ENCODE peak calls at places on chromosomes 4 and X, in six cellular contexts. Q is IMR-90; M is HepG2; V is fibroblast of lung; P is CD8-positive, alpha-beta memory T cell; B is colonic mucosa. O is an unnamed sample. For H3K9me3, H3K27me3 and H3K4me1, the result is how much of the 10 kb centered on the place peaks cover.

GRCh38 chr4:36328130-36328529 is 46.7 kb downstream of the DTHD1 start:
- DNase-seq in Q (no peak), M (no peak), V (no peak), P (no peak), B (no peak), O (no peak)

GRCh38 chr4:139581096-139581495 is 25.1 kb upstream of the SETD7 start:
- DNase-seq in Q (no peak), M (no peak), V (no peak), P (no peak), B (no peak), O (no peak)

GRCh38 chr4:88962430-88962829 is 94.6 kb downstream of the FAM13A start:
- DNase-seq in Q (no peak), M (no peak), V (peak), P (no peak), B (no peak), O (no peak)

GRCh38 chrX:53088136-53088974 is 5.6 kb upstream of the KANTR start:
- DNase-seq in Q (peak), M (no peak), V (peak), P (peak), B (peak), O (no peak)

GRCh38 chrX:118211891-118212816 is 95.5 kb upstream of the KLHL13 start:
- DNase-seq in Q (no peak), M (no peak), V (no peak), P (no peak), B (no peak), O (no peak)

GRCh38 chrX:10031743-10032142 is 64.6 kb downstream of the CLDN34 start:
- DNase-seq in Q (no peak), M (no peak), V (no peak), P (no peak), B (no peak), O (no peak)

GRCh38 chr4:42391981-42392380 is 5.3 kb upstream of the SHISA3 start:
- DNase-seq in Q (no peak), M (no peak), V (no peak), P (no peak), B (no peak), O (no peak)

GRCh38 chrX:23637187-23637586 is 30.1 kb upstream of the PRDX4 start:
- DNase-seq in Q (no peak), M (no peak), V (no peak), P (no peak), B (no peak), O (no peak)

GRCh38 chr4:171281359-171281758 is 531.8 kb upstream of the GALNTL6 start:
- DNase-seq in Q (no peak), M (no peak), V (no peak), P (no peak), B (no peak), O (no peak)

GRCh38 chrX:46574941-46575381 is 1.4 kb downstream of the CHST7 start:
- DNase-seq in Q (no peak), M (no peak), V (no peak), P (peak), B (no peak), O (no peak)

GRCh38 chr4:180923476-180923875 is 1319.7 kb upstream of the TENM3 start:
- DNase-seq in Q (peak), M (no peak), V (peak), P (no peak), B (no peak), O (no peak)

GRCh38 chr4:151638295-151638858 is 122.4 kb downstream of the GATB start:
- DNase-seq in Q (no peak), M (no peak), V (no peak), P (no peak), B (no peak), O (no peak)

GRCh38 chr4:26937136-26937535 is 76.5 kb downstream of the STIM2 start:
- DNase-seq in Q (no peak), M (no peak), V (no peak), P (no peak), B (no peak), O (no peak)

GRCh38 chrX:96405842-96406241 is 278.8 kb upstream of the DIAPH2 start:
- DNase-seq in Q (no peak), M (no peak), V (no peak), P (no peak), B (no peak), O (no peak)

GRCh38 chrX:12978205-12979010 is 3.5 kb downstream of the TMSB4X start:
- DNase-seq in Q (peak), M (no peak), V (peak), P (peak), B (peak), O (peak)

GRCh38 chrX:68179355-68179754 is 253.9 kb downstream of the OPHN1 start:
- DNase-seq in Q (no peak), M (no peak), V (no peak), P (no peak), B (no peak), O (no peak)

GRCh38 chr4:123559955-123560669 is 163.5 kb downstream of the SPRY1 start:
- DNase-seq in Q (peak), M (peak), V (peak), P (no peak), B (no peak), O (no peak)

GRCh38 chrX:49079489-49080428 is at the start of gene WDR45:
- DNase-seq in Q (peak), M (peak), V (peak), P (peak), B (peak), O (no peak)

GRCh38 chr4:48906283-48907173 is at the start of gene OCIAD2:
- DNase-seq in Q (no peak), M (no peak), V (peak), P (peak), B (peak), O (peak)

GRCh38 chr4:181161669-181162068 is 1081.5 kb upstream of the TENM3 start:
- DNase-seq in Q (no peak), M (no peak), V (no peak), P (no peak), B (no peak), O (no peak)

GRCh38 chr4:72568959-72569718 is at the start of gene ADAMTS3:
- DNase-seq in Q (peak), M (no peak), V (peak), P (no peak), B (peak), O (no peak)

GRCh38 chr4:127505203-127505602 is 127.6 kb upstream of the INTU start:
- DNase-seq in Q (peak), M (no peak), V (peak), P (no peak), B (no peak), O (no peak)

GRCh38 chrX:22389544-22390243 is 117.0 kb downstream of the CBLL2 start:
- DNase-seq in Q (peak), M (no peak), V (peak), P (no peak), B (no peak), O (no peak)

GRCh38 chr4:146029147-146029546 is 90.5 kb upstream of the ZNF827 start:
- DNase-seq in Q (no peak), M (no peak), V (no peak), P (no peak), B (no peak), O (no peak)

GRCh38 chrX:905828-906566 is 275.4 kb downstream of the SHOX start:
- DNase-seq in Q (no peak), M (no peak), V (no peak), P (no peak), B (no peak), O (no peak)

GRCh38 chr4:24625091-24625490 is 40.7 kb upstream of the DHX15 start:
- DNase-seq in Q (no peak), M (peak), V (no peak), P (no peak), B (no peak), O (no peak)

GRCh38 chrX:129000018-129000417 is 523.3 kb downstream of the SMARCA1 start:
- DNase-seq in Q (no peak), M (peak), V (no peak), P (no peak), B (no peak), O (no peak)

GRCh38 chr4:8200302-8200975 is 1.3 kb downstream of the SH3TC1 start:
- DNase-seq in Q (peak), M (no peak), V (peak), P (peak), B (no peak), O (no peak)

GRCh38 chr4:108249397-108249796 is 80.7 kb upstream of the LEF1 start:
- DNase-seq in Q (no peak), M (no peak), V (no peak), P (no peak), B (no peak), O (no peak)

GRCh38 chrX:109709129-109709631 is 23.9 kb downstream of the ACSL4 start:
- DNase-seq in Q (peak), M (peak), V (peak), P (no peak), B (no peak), O (no peak)

GRCh38 chr4:2626231-2626630 is 89.8 kb downstream of the FAM193A start:
- DNase-seq in Q (no peak), M (no peak), V (no peak), P (no peak), B (no peak), O (no peak)

GRCh38 chrX:97199501-97199900 is 315.8 kb downstream of the RPA4 start:
- DNase-seq in Q (peak), M (no peak), V (peak), P (no peak), B (no peak), O (no peak)

GRCh38 chr4:3532714-3533336 is 603 bp upstream of the LRPAP1 start:
- DNase-seq in Q (no peak), M (no peak), V (no peak), P (no peak), B (peak), O (no peak)

GRCh38 chr4:6608758-6609414 is 31.6 kb upstream of the MRFAP1 start:
- DNase-seq in Q (no peak), M (no peak), V (no peak), P (peak), B (no peak), O (no peak)

GRCh38 chr4:1515763-1516162 is 109.5 kb upstream of the NKX1-1 start:
- DNase-seq in Q (no peak), M (no peak), V (no peak), P (no peak), B (no peak), O (no peak)

GRCh38 chrX:47992669-47993068 is 11.1 kb downstream of the ZNF182 start:
- DNase-seq in Q (no peak), M (no peak), V (no peak), P (no peak), B (no peak), O (no peak)
- H3K9me3 ChIP-seq in Q (under half), M (under half), V (under half), P (under half), B (under half), O (under half)

GRCh38 chr4:173535165-173535737 is 5.2 kb upstream of the HAND2 start:
- DNase-seq in Q (no peak), M (no peak), V (no peak), P (no peak), B (no peak), O (no peak)

GRCh38 chr4:173532725-173533511 is 2.9 kb upstream of the HAND2 start:
- DNase-seq in Q (no peak), M (no peak), V (no peak), P (no peak), B (no peak), O (no peak)

GRCh38 chr4:173536808-173537429 is 6.9 kb upstream of the HAND2 start:
- DNase-seq in Q (no peak), M (peak), V (no peak), P (no peak), B (peak), O (no peak)

GRCh38 chr4:173535932-173536331 is 5.9 kb upstream of the HAND2 start:
- DNase-seq in Q (no peak), M (no peak), V (no peak), P (no peak), B (no peak), O (no peak)

DNA sequence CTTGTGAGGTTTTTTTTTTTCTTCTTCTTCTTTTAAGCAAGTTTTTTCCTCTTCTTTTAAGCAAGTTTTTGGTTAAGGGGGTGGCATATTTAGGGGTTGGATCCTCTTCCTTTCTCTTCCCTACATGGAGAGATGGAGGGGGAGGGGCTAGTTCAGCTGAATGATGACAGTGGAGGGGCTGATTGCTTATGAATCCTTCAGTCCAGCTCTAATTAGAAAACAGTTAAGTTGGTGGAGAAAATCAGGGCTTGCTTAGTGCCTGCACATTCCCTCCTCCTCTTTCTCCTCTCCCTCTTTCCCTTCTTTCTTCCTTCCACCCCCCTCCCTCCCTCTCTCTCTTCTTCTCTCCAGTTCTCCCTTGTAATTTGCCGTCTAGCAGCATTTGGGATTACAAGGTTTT is 4.4 kb upstream of the HAND2 start:
- DNase-seq in Q (no peak), M (no peak), V (no peak), P (no peak), B (no peak), O (no peak)
- H3K27me3 ChIP-seq in Q (half or more), M (under half), V (half or more), P (half or more), B (half or more), O (half or more)

GRCh38 chr4:173488074-173488473 is 42.0 kb downstream of the HAND2 start:
- DNase-seq in Q (no peak), M (no peak), V (no peak), P (no peak), B (no peak), O (no peak)

GRCh38 chr4:173488656-173489055 is 41.4 kb downstream of the HAND2 start:
- DNase-seq in Q (no peak), M (no peak), V (peak), P (no peak), B (no peak), O (no peak)

GRCh38 chr4:173489514-173489913 is 40.5 kb downstream of the HAND2 start:
- DNase-seq in Q (peak), M (no peak), V (peak), P (no peak), B (no peak), O (no peak)

GRCh38 chr4:173485164-173485563 is 44.9 kb downstream of the HAND2 start:
- DNase-seq in Q (peak), M (no peak), V (no peak), P (no peak), B (no peak), O (no peak)

DNA sequence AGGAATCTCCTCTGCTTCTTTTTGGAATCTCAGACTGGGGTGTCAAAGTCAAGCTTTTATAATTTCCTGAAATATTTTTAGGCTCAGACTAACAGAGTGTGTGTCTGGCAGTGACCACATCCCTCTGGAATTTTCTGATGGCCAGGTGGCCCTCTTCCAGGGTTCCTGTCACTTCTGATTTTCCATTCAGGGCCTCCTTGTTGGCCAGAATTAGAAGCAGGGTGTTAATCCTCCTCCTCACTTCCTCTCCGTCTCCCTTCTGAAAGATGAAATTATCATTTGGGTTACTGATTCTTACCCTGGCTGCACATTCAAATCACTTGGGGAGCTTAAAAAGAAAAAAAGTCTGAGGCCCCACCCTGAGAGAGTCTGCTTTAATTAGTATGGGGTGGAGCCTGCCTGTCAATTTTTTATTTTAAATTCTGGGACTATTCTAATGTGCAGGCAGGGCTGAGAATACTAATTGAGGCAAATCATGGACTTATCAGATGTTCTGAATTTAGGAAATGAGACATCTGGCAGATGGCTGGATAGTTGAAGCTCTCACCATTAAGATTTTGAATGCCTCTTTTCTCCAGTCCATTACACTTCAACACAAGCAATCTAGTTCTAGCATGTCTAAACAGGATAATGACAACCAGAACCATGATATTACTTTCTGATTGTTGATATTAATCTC is 43.2 kb downstream of the HAND2 start:
- DNase-seq in Q (no peak), M (no peak), V (no peak), P (no peak), B (no peak), O (no peak)
- H3K4me1 ChIP-seq in Q (under half), M (under half), V (under half), P (under half), B (under half), O (under half)

GRCh38 chrX:2413969-2414368 is 86.8 kb downstream of the DHRSX start:
- DNase-seq in Q (no peak), M (no peak), V (no peak), P (no peak), B (no peak), O (no peak)

GRCh38 chrX:2409796-2410195 is 91.0 kb downstream of the DHRSX start:
- DNase-seq in Q (no peak), M (no peak), V (no peak), P (no peak), B (no peak), O (no peak)

GRCh38 chrX:2414384-2414783 is 86.4 kb downstream of the DHRSX start:
- DNase-seq in Q (no peak), M (no peak), V (no peak), P (no peak), B (no peak), O (no peak)

GRCh38 chrX:2410279-2411020 is 90.3 kb downstream of the DHRSX start:
- DNase-seq in Q (no peak), M (peak), V (no peak), P (no peak), B (peak), O (no peak)

GRCh38 chrX:2412131-2412530 is 88.6 kb downstream of the DHRSX start:
- DNase-seq in Q (no peak), M (no peak), V (no peak), P (no peak), B (no peak), O (no peak)
- H3K9me3 ChIP-seq in Q (under half), M (under half), V (under half), P (under half), B (under half), O (under half)

DNA sequence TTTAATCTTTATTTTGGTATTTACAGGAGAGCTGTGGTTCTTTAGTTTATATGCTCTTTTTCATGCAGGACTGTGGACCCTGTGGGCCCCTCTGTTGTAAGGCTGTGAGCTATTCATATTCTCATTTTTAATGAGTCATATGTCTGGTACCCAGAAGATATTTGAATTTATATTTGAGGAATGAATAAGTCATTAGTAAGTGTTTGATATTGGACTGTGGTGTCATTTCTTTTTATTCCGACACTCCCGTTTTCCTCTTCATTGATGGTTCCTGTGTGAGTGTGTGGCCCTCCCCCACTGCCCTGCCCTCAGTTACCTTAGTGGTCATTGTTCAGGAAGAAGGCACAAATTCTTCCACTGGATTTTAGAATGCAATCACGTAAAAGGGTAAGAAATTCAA is 370.8 kb upstream of the ANXA10 start:
- DNase-seq in Q (no peak), M (no peak), V (no peak), P (no peak), B (no peak), O (no peak)
- H3K27me3 ChIP-seq in Q (under half), M (under half), V (under half), P (under half), B (under half), O (under half)

DNA sequence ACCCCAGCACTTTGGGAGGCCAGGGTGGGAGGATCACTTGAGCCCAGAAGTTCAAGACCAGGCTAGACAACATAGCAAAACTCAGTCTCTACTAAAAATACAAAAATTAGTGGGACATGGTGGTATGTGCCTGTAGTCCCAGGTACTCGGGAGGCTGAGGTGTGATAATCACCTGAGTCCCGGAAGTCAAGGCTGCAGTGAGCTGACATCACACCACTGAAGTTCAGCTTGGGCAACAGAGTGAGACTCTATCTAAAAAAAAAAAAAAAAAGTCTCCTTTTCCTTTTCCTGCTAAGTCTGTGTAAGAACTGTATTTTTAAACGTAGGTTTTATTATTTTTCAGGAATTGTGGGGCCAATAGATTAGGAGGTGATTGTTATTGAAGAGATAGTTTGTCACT is 356.7 kb downstream of the ARHGAP24 start:
- DNase-seq in Q (no peak), M (no peak), V (no peak), P (no peak), B (no peak), O (no peak)
- H3K4me1 ChIP-seq in Q (under half), M (under half), V (under half), P (under half), B (under half), O (under half)